ENCODE peak calls at places on chromosomes 1 and 21, in seven cellular contexts. One of them, this sample, is unnamed.

GRCh38 chr1:202888204-202888506 is 794 bp downstream of the RABIF start:
- DNase-seq in HepG2: no peak
- DNase-seq in endothelial cell of umbilical vein: no peak
- DNase-seq in HCT116: peak; percentile 4
- DNase-seq in K562: no peak
- DNase-seq in GM12878: peak; percentile 4
- DNase-seq in SK-N-SH: no peak
- DNase-seq in this sample: no peak

GRCh38 chr1:212315907-212316306 is 30.7 kb downstream of the PPP2R5A start:
- DNase-seq in HepG2: peak; percentile 7
- DNase-seq in endothelial cell of umbilical vein: peak; percentile 40
- DNase-seq in HCT116: peak; percentile 21
- DNase-seq in K562: peak; percentile 55
- DNase-seq in GM12878: no peak
- DNase-seq in SK-N-SH: no peak
- DNase-seq in this sample: no peak

GRCh38 chr1:215957692-215958091 is 390.6 kb downstream of the KCTD3 start:
- DNase-seq in HepG2: no peak
- DNase-seq in endothelial cell of umbilical vein: no peak
- DNase-seq in HCT116: no peak
- DNase-seq in K562: no peak
- DNase-seq in GM12878: no peak
- DNase-seq in SK-N-SH: peak; percentile 1
- DNase-seq in this sample: no peak

GRCh38 chr1:242432491-242433095 is 91.9 kb downstream of the PLD5 start:
- DNase-seq in HepG2: no peak
- DNase-seq in endothelial cell of umbilical vein: no peak
- DNase-seq in HCT116: no peak
- DNase-seq in K562: no peak
- DNase-seq in GM12878: no peak
- DNase-seq in SK-N-SH: no peak
- DNase-seq in this sample: no peak

GRCh38 chr1:99546432-99547416 is 99.2 kb upstream of the PALMD start:
- DNase-seq in HepG2: no peak
- DNase-seq in endothelial cell of umbilical vein: peak; percentile 66
- DNase-seq in HCT116: no peak
- DNase-seq in K562: no peak
- DNase-seq in GM12878: no peak
- DNase-seq in SK-N-SH: no peak
- DNase-seq in this sample: no peak

GRCh38 chr1:222815367-222815765 is 527 bp downstream of the DISP1 start:
- DNase-seq in HepG2: no peak
- DNase-seq in endothelial cell of umbilical vein: no peak
- DNase-seq in HCT116: no peak
- DNase-seq in K562: peak; percentile 11
- DNase-seq in GM12878: no peak
- DNase-seq in SK-N-SH: peak; percentile 69
- DNase-seq in this sample: no peak

GRCh38 chr1:169941982-169942830 is 48.5 kb upstream of the SCYL3 start:
- DNase-seq in HepG2: no peak
- DNase-seq in endothelial cell of umbilical vein: peak; percentile 68
- DNase-seq in HCT116: no peak
- DNase-seq in K562: no peak
- DNase-seq in GM12878: no peak
- DNase-seq in SK-N-SH: no peak
- DNase-seq in this sample: peak; percentile 60

GRCh38 chr21:42609806-42610205 is 43.6 kb upstream of the PDE9A start:
- DNase-seq in HepG2: no peak
- DNase-seq in endothelial cell of umbilical vein: no peak
- DNase-seq in HCT116: no peak
- DNase-seq in K562: no peak
- DNase-seq in GM12878: peak; percentile 83
- DNase-seq in SK-N-SH: no peak
- DNase-seq in this sample: no peak

GRCh38 chr1:97163591-97164275 is 442.1 kb downstream of the PTBP2 start:
- DNase-seq in HepG2: no peak
- DNase-seq in endothelial cell of umbilical vein: no peak
- DNase-seq in HCT116: no peak
- DNase-seq in K562: no peak
- DNase-seq in GM12878: peak; percentile 51
- DNase-seq in SK-N-SH: no peak
- DNase-seq in this sample: no peak

GRCh38 chr1:174883361-174883760 is 116.4 kb upstream of the CACYBP start:
- DNase-seq in HepG2: peak; percentile 13
- DNase-seq in endothelial cell of umbilical vein: peak; percentile 7
- DNase-seq in HCT116: peak; percentile 24
- DNase-seq in K562: peak; percentile 52
- DNase-seq in GM12878: no peak
- DNase-seq in SK-N-SH: no peak
- DNase-seq in this sample: no peak

GRCh38 chr1:68181165-68181556 is 51.2 kb downstream of the WLS start:
- DNase-seq in HepG2: no peak
- DNase-seq in endothelial cell of umbilical vein: peak; percentile 16
- DNase-seq in HCT116: no peak
- DNase-seq in K562: no peak
- DNase-seq in GM12878: no peak
- DNase-seq in SK-N-SH: no peak
- DNase-seq in this sample: no peak

GRCh38 chr1:39642796-39643195 is 3.4 kb upstream of the HEYL start:
- DNase-seq in HepG2: no peak
- DNase-seq in endothelial cell of umbilical vein: no peak
- DNase-seq in HCT116: no peak
- DNase-seq in K562: no peak
- DNase-seq in GM12878: no peak
- DNase-seq in SK-N-SH: no peak
- DNase-seq in this sample: no peak

GRCh38 chr21:37565530-37566223 is 199.1 kb downstream of the DYRK1A start:
- DNase-seq in HepG2: peak; percentile 90
- DNase-seq in endothelial cell of umbilical vein: no peak
- DNase-seq in HCT116: no peak
- DNase-seq in K562: peak; percentile 62
- DNase-seq in GM12878: no peak
- DNase-seq in SK-N-SH: no peak
- DNase-seq in this sample: no peak

GRCh38 chr1:116514708-116515525 is 55.9 kb downstream of the CD58 start:
- DNase-seq in HepG2: no peak
- DNase-seq in endothelial cell of umbilical vein: no peak
- DNase-seq in HCT116: no peak
- DNase-seq in K562: no peak
- DNase-seq in GM12878: peak; percentile 88
- DNase-seq in SK-N-SH: no peak
- DNase-seq in this sample: no peak
- H3K9ac ChIP-seq in HepG2: no peak overlapping the region
- H3K9ac ChIP-seq in endothelial cell of umbilical vein: no peak overlapping the region
- H3K9ac ChIP-seq in HCT116: no peak overlapping the region
- H3K9ac ChIP-seq in K562: peak overlapping the region; percentile 63
- H3K9ac ChIP-seq in GM12878: peak overlapping the region; percentile 66
- H3K9ac ChIP-seq in SK-N-SH: no peak overlapping the region
- H3K9ac ChIP-seq in this sample: no peak overlapping the region

GRCh38 chr1:19260211-19261138 is 8.9 kb downstream of the MRTO4 start:
- DNase-seq in HepG2: no peak
- DNase-seq in endothelial cell of umbilical vein: no peak
- DNase-seq in HCT116: no peak
- DNase-seq in K562: peak; percentile 40
- DNase-seq in GM12878: no peak
- DNase-seq in SK-N-SH: no peak
- DNase-seq in this sample: no peak
- TF ChIP-seq POLR2AphosphoS5 in HepG2: no peak
- TF ChIP-seq POLR2AphosphoS5 in endothelial cell of umbilical vein: no peak
- TF ChIP-seq POLR2AphosphoS5 in HCT116: no peak
- TF ChIP-seq POLR2AphosphoS5 in K562: peak; percentile 37
- TF ChIP-seq POLR2AphosphoS5 in GM12878: peak; percentile 27
- TF ChIP-seq POLR2AphosphoS5 in SK-N-SH: no peak
- TF ChIP-seq POLR2AphosphoS5 in this sample: peak; percentile 5

DNA sequence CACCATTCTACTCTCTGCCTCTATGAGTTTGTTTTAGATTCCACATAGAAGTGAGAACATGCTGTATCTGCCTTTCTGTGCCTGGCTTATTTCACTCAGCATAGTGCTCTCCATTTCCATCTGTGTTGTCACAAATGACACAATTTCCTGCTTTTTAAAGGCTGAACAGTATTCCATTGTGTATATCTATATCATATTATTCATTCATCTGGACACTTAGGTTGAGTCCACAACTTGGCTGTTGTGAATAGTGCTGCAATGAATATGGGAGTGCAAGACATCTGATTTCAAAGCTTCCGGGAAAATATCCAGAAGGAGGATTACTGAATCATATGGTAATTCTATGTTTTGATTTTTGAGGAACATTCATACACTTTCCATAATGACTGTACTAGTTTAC is 20.1 kb upstream of the DONSON start:
- DNase-seq in HepG2: no peak
- DNase-seq in endothelial cell of umbilical vein: peak; percentile 75
- DNase-seq in HCT116: no peak
- DNase-seq in K562: no peak
- DNase-seq in GM12878: no peak
- DNase-seq in SK-N-SH: no peak
- DNase-seq in this sample: no peak
- H3K9ac ChIP-seq in HepG2: no peak overlapping the region
- H3K9ac ChIP-seq in endothelial cell of umbilical vein: no peak overlapping the region
- H3K9ac ChIP-seq in HCT116: no peak overlapping the region
- H3K9ac ChIP-seq in K562: no peak overlapping the region
- H3K9ac ChIP-seq in GM12878: no peak overlapping the region
- H3K9ac ChIP-seq in SK-N-SH: no peak overlapping the region
- H3K9ac ChIP-seq in this sample: no peak overlapping the region

DNA sequence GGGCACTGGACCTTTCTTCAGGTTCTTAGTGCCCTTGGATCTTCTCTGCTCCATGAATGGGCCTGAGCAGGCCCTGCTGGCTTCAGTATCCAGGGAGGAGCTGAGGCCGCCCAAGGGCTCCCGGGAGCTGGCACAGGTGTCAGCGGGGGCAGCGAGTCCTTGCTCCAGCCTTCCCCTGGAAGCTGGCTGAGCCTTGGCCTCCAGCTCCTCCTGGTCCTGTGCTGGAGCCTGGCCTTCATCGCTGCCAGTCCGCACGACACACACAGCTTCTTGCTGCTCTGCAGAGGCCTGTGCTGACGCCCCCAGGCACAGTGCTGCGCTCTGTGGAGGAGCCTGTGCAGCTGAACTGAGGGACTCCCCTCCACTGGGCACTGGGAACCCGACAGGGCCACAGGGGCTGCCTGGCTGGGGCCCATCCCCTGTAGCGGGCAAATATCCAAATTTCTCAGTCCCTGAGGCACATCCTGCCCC is 1.7 kb downstream of the SPOCD1 start:
- DNase-seq in HepG2: no peak
- DNase-seq in endothelial cell of umbilical vein: no peak
- DNase-seq in HCT116: no peak
- DNase-seq in K562: no peak
- DNase-seq in GM12878: no peak
- DNase-seq in SK-N-SH: peak; percentile 69
- DNase-seq in this sample: no peak
- TF ChIP-seq POLR2AphosphoS5 in HepG2: no peak
- TF ChIP-seq POLR2AphosphoS5 in endothelial cell of umbilical vein: no peak
- TF ChIP-seq POLR2AphosphoS5 in HCT116: no peak
- TF ChIP-seq POLR2AphosphoS5 in K562: no peak
- TF ChIP-seq POLR2AphosphoS5 in GM12878: no peak
- TF ChIP-seq POLR2AphosphoS5 in SK-N-SH: no peak
- TF ChIP-seq POLR2AphosphoS5 in this sample: no peak

GRCh38 chr1:55212349-55213028 is 2.7 kb downstream of the USP24 start:
- DNase-seq in HepG2: no peak
- DNase-seq in endothelial cell of umbilical vein: no peak
- DNase-seq in HCT116: no peak
- DNase-seq in K562: no peak
- DNase-seq in GM12878: no peak
- DNase-seq in SK-N-SH: no peak
- DNase-seq in this sample: no peak

GRCh38 chr1:55214214-55214902 is 806 bp downstream of the USP24 start:
- DNase-seq in HepG2: peak; percentile 31
- DNase-seq in endothelial cell of umbilical vein: peak; percentile 9
- DNase-seq in HCT116: no peak
- DNase-seq in K562: peak; percentile 84
- DNase-seq in GM12878: no peak
- DNase-seq in SK-N-SH: peak; percentile 82
- DNase-seq in this sample: no peak

GRCh38 chr1:55213029-55213884 is 1.9 kb downstream of the USP24 start:
- DNase-seq in HepG2: no peak
- DNase-seq in endothelial cell of umbilical vein: no peak
- DNase-seq in HCT116: no peak
- DNase-seq in K562: peak; percentile 63
- DNase-seq in GM12878: no peak
- DNase-seq in SK-N-SH: no peak
- DNase-seq in this sample: no peak

GRCh38 chr1:55214903-55215193 is 316 bp downstream of the USP24 start:
- DNase-seq in HepG2: no peak
- DNase-seq in endothelial cell of umbilical vein: peak; percentile 49
- DNase-seq in HCT116: no peak
- DNase-seq in K562: peak; percentile 50
- DNase-seq in GM12878: no peak
- DNase-seq in SK-N-SH: peak; percentile 85
- DNase-seq in this sample: no peak

DNA sequence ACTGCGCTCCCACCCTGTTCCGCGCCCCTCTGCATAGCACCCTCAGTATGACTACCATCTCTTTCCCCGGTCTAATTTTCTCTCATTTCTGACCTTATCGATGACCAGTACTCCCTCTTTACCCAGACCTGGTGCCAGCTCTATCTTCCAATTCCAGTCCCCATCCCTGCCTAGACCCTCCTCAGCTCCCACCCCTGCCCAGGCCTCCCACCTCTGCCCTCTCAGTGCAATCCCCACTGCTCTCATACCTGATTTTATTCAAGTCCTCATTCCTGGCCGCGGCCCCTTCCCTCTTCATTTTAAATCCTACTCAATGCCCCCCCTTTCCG is 1.3 kb downstream of the USP24 start:
- DNase-seq in HepG2: no peak
- DNase-seq in endothelial cell of umbilical vein: no peak
- DNase-seq in HCT116: no peak
- DNase-seq in K562: no peak
- DNase-seq in GM12878: no peak
- DNase-seq in SK-N-SH: peak; percentile 47
- DNase-seq in this sample: no peak
- H3K9ac ChIP-seq in HepG2: peak overlapping the region; percentile 97
- H3K9ac ChIP-seq in endothelial cell of umbilical vein: no peak overlapping the region
- H3K9ac ChIP-seq in HCT116: peak overlapping the region; percentile 91
- H3K9ac ChIP-seq in K562: peak overlapping the region; percentile 100
- H3K9ac ChIP-seq in GM12878: peak overlapping the region; percentile 65
- H3K9ac ChIP-seq in SK-N-SH: peak overlapping the region; percentile 94
- H3K9ac ChIP-seq in this sample: peak overlapping the region; percentile 98

DNA sequence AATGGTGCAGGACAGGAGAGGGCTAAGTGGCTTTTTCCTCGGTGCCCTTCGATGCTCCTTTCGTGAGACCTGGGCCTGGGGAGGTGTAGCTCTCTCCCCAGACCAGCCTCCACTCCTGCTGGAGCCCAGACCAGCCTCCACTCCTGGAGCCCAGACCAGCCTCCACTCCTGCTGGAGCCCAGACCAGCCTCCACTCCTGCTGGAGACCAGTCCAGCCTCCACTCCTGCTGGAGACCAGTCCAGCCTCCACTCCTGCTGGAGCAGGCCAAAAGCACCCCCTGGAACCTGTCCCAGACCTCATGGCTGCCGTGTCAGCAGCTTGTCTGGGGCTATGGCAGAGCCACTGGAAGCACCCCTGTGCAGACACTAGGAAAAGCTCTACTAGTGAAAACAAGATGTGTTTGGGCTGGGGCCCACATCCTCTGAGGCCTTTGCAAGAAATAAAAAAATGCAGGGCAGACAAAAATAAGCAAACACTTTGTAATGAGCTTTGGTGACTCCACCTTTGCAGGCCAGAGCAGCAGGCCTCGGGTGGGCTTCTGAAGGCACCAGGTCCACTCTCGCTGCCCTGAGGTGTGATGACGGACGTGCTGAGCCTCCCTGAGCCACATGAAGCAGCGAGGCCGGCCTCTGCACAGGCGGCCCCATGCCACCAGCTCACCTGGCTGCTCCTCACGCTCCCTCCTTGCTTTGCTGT is 116.0 kb upstream of the IFFO2 start:
- DNase-seq in HepG2: no peak
- DNase-seq in endothelial cell of umbilical vein: no peak
- DNase-seq in HCT116: no peak
- DNase-seq in K562: no peak
- DNase-seq in GM12878: no peak
- DNase-seq in SK-N-SH: no peak
- DNase-seq in this sample: no peak
- TF ChIP-seq POLR2AphosphoS5 in HepG2: no peak
- TF ChIP-seq POLR2AphosphoS5 in endothelial cell of umbilical vein: no peak
- TF ChIP-seq POLR2AphosphoS5 in HCT116: no peak
- TF ChIP-seq POLR2AphosphoS5 in K562: no peak
- TF ChIP-seq POLR2AphosphoS5 in GM12878: no peak
- TF ChIP-seq POLR2AphosphoS5 in SK-N-SH: no peak
- TF ChIP-seq POLR2AphosphoS5 in this sample: no peak

This sample was measured in SK-N-MC.